ENCODE peak calls at places on chromosome 9, in ten cellular contexts. A is NCI-H526 treated with DMSO at 0.1 percent for 48 hours, F is NCI-H2029, G is neural progenitor cell, X is hippocampal formation, Z is progenitor cell of endocrine pancreas, C is right lobe of liver, N is GM12865, J is non-pigmented ciliary epithelial cell, U is T-helper 2 cell. I is an unnamed sample.

GRCh38 chr9:76911971-76912370 is 6.1 kb upstream of the PRUNE2 start:
- DNase-seq in F (peak), C (no peak), A (no peak), G (no peak), N (no peak), J (no peak), X (no peak), U (no peak), Z (no peak), I (no peak)

GRCh38 chr9:117929873-117930272 is 225.7 kb downstream of the TLR4 start:
- DNase-seq in Z (no peak), F (peak), C (peak), J (no peak), G (no peak), U (no peak), X (no peak), N (no peak), A (no peak), I (no peak)

GRCh38 chr9:81125446-81126092 is 563.8 kb downstream of the TLE1 start:
- DNase-seq in U (no peak), Z (no peak), J (no peak), A (no peak), G (no peak), F (no peak), C (no peak), N (no peak), X (no peak), I (no peak)

GRCh38 chr9:91162784-91163440 is 198.8 kb downstream of the AUH start:
- DNase-seq in C (peak), G (no peak), U (peak), A (no peak), F (no peak), N (peak), X (peak), Z (no peak), J (no peak), I (no peak)

GRCh38 chr9:107935931-107936330 is 446.4 kb upstream of the KLF4 start:
- DNase-seq in X (no peak), N (no peak), F (peak), J (no peak), Z (no peak), G (no peak), C (no peak), U (no peak), A (no peak), I (no peak)

GRCh38 chr9:8106362-8106761 is 306.8 kb upstream of the DMAC1 start:
- DNase-seq in F (no peak), J (no peak), N (no peak), U (no peak), X (no peak), G (no peak), C (no peak), A (no peak), Z (no peak), I (no peak)

GRCh38 chr9:98575379-98576346 is 133.1 kb downstream of the GABBR2 start:
- DNase-seq in F (no peak), X (no peak), G (no peak), A (no peak), N (peak), J (peak), U (no peak), Z (no peak), C (no peak), I (no peak)

GRCh38 chr9:4382722-4383317 is 83.0 kb upstream of the GLIS3 start:
- DNase-seq in G (peak), J (peak), N (peak), A (no peak), X (no peak), U (no peak), C (no peak), F (no peak), Z (no peak), I (no peak)

GRCh38 chr9:129231022-129231739 is 53.1 kb upstream of the IER5L start:
- DNase-seq in G (no peak), X (no peak), C (no peak), F (no peak), J (no peak), U (no peak), A (no peak), Z (no peak), N (no peak), I (no peak)

GRCh38 chr9:68947842-68948569 is 65.9 kb downstream of the PRKACG start:
- DNase-seq in C (no peak), Z (no peak), G (no peak), F (no peak), J (no peak), U (no peak), X (no peak), A (no peak), N (no peak), I (no peak)

GRCh38 chr9:128162215-128163026 is 2.4 kb downstream of the BBLN start:
- DNase-seq in Z (no peak), N (no peak), X (no peak), U (no peak), F (no peak), J (no peak), C (no peak), A (no peak), G (no peak), I (no peak)

GRCh38 chr9:89593776-89594427 is 10.9 kb upstream of the GADD45G start:
- DNase-seq in C (peak), U (no peak), A (no peak), J (no peak), N (peak), G (peak), F (peak), X (no peak), Z (peak), I (peak)

GRCh38 chr9:111483419-111483861 is 743 bp downstream of the ECPAS start:
- DNase-seq in F (peak), Z (no peak), J (no peak), N (no peak), A (no peak), U (peak), X (peak), G (no peak), C (no peak), I (peak)

GRCh38 chr9:90025816-90026215 is 421.0 kb downstream of the GADD45G start:
- DNase-seq in Z (no peak), X (no peak), N (no peak), C (no peak), G (no peak), A (no peak), F (no peak), U (no peak), J (no peak), I (no peak)

GRCh38 chr9:109408759-109409462 is 88.1 kb upstream of the EPB41L4B start:
- DNase-seq in U (no peak), J (no peak), A (no peak), N (no peak), C (no peak), F (no peak), Z (no peak), G (no peak), X (no peak), I (no peak)

GRCh38 chr9:98602839-98603238 is 105.9 kb downstream of the GABBR2 start:
- DNase-seq in F (no peak), C (no peak), N (no peak), G (no peak), Z (no peak), J (no peak), A (no peak), U (no peak), X (no peak), I (no peak)

GRCh38 chr9:35277649-35278359 is 116.0 kb downstream of the UNC13B start:
- DNase-seq in N (no peak), G (no peak), Z (no peak), J (peak), C (no peak), U (no peak), F (no peak), X (peak), A (no peak), I (no peak)

GRCh38 chr9:96014078-96014477 is 138.6 kb downstream of the ERCC6L2 start:
- DNase-seq in N (peak), X (no peak), A (no peak), U (peak), G (no peak), F (no peak), C (no peak), Z (no peak), J (no peak), I (peak)

GRCh38 chr9:5375091-5375490 is 35.4 kb upstream of the RLN1 start:
- DNase-seq in F (no peak), A (no peak), U (no peak), G (no peak), C (no peak), X (no peak), Z (no peak), J (no peak), N (peak), I (no peak)